ENCODE peak calls at places on chromosomes 1 and 21, in five cellular contexts. One of them, this sample, is unnamed.

GRCh38 chr1:227924838-227925574 is 22.7 kb downstream of the WNT9A start:
- DNase-seq in GM23248: no peak
- DNase-seq in PC-9: no peak
- DNase-seq in HCT116: no peak
- DNase-seq in hepatocyte: no peak
- DNase-seq in this sample: no peak

GRCh38 chr1:8848663-8849386 is 29.7 kb downstream of the ENO1 start:
- DNase-seq in hepatocyte: peak; percentile 96
- DNase-seq in HCT116: peak; percentile 55
- DNase-seq in GM23248: peak; percentile 96
- DNase-seq in PC-9: peak; percentile 57
- DNase-seq in this sample: peak; percentile 82

GRCh38 chr1:110476028-110476765 is 25.2 kb downstream of the PROK1 start:
- DNase-seq in hepatocyte: no peak
- DNase-seq in HCT116: no peak
- DNase-seq in PC-9: no peak
- DNase-seq in GM23248: no peak
- DNase-seq in this sample: no peak

GRCh38 chr21:45054927-45055612 is 19.3 kb upstream of the ADARB1 start:
- DNase-seq in GM23248: no peak
- DNase-seq in PC-9: no peak
- DNase-seq in HCT116: no peak
- DNase-seq in hepatocyte: no peak
- DNase-seq in this sample: peak; percentile 24

GRCh38 chr1:37038079-37038702 is 3.9 kb upstream of the GRIK3 start:
- DNase-seq in PC-9: peak; percentile 57
- DNase-seq in hepatocyte: peak; percentile 52
- DNase-seq in GM23248: peak; percentile 18
- DNase-seq in HCT116: peak; percentile 7
- DNase-seq in this sample: peak; percentile 75

GRCh38 chr1:66388918-66389317 is 145.0 kb upstream of the SGIP1 start:
- DNase-seq in PC-9: no peak
- DNase-seq in hepatocyte: no peak
- DNase-seq in GM23248: no peak
- DNase-seq in HCT116: no peak
- DNase-seq in this sample: no peak

GRCh38 chr1:4395676-4396075 is 258.7 kb upstream of the AJAP1 start:
- DNase-seq in GM23248: no peak
- DNase-seq in PC-9: no peak
- DNase-seq in HCT116: no peak
- DNase-seq in hepatocyte: no peak
- DNase-seq in this sample: no peak

GRCh38 chr1:6016191-6016865 is 24.1 kb upstream of the NPHP4 start:
- DNase-seq in hepatocyte: no peak
- DNase-seq in HCT116: no peak
- DNase-seq in PC-9: no peak
- DNase-seq in GM23248: peak; percentile 39
- DNase-seq in this sample: no peak

GRCh38 chr1:15426492-15427279 is 11.6 kb upstream of the CTRC start:
- DNase-seq in HCT116: no peak
- DNase-seq in hepatocyte: peak; percentile 52
- DNase-seq in PC-9: no peak
- DNase-seq in GM23248: no peak
- DNase-seq in this sample: no peak

GRCh38 chr1:15424981-15425380 is 13.3 kb upstream of the CTRC start:
- DNase-seq in hepatocyte: no peak
- DNase-seq in PC-9: no peak
- DNase-seq in HCT116: no peak
- DNase-seq in GM23248: no peak
- DNase-seq in this sample: no peak

GRCh38 chr1:15425521-15425920 is 12.7 kb upstream of the CTRC start:
- DNase-seq in GM23248: no peak
- DNase-seq in HCT116: no peak
- DNase-seq in PC-9: no peak
- DNase-seq in hepatocyte: no peak
- DNase-seq in this sample: no peak

GRCh38 chr1:15427280-15427666 is 11.0 kb upstream of the CTRC start:
- DNase-seq in GM23248: no peak
- DNase-seq in HCT116: no peak
- DNase-seq in hepatocyte: no peak
- DNase-seq in PC-9: no peak
- DNase-seq in this sample: no peak

DNA sequence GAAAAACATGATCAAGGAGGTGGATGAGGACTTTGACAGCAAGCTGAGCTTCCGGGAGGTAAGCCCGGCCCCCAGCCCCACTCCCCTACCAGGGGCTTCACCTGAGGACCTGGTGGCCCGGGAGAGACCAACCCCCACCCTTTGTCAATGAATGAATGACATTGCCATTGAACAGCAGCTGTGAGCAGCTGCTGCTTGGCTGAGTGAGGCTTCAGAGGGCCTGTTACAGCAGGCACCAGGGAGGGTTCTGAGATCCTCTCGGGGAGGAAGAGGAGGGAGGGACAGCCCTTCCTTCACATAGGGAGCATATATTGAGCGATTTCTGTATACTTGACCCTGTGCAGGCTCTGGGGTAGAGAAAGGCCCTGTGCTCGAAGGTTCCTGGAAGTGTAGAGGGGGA is 12.3 kb upstream of the CTRC start:
- DNase-seq in hepatocyte: no peak
- DNase-seq in PC-9: no peak
- DNase-seq in GM23248: no peak
- DNase-seq in HCT116: no peak
- DNase-seq in this sample: no peak
- H3K9me2 ChIP-seq in hepatocyte: no peaks in the 10 kb centered on the region
- H3K9me2 ChIP-seq in PC-9: no peaks in the 10 kb centered on the region
- H3K9me2 ChIP-seq in GM23248: no peaks in the 10 kb centered on the region
- H3K9me2 ChIP-seq in HCT116: no peaks in the 10 kb centered on the region
- H3K9me2 ChIP-seq in this sample: no peaks in the 10 kb centered on the region

GRCh38 chr1:181607524-181607923 is 124.2 kb downstream of the CACNA1E start:
- DNase-seq in PC-9: no peak
- DNase-seq in hepatocyte: no peak
- DNase-seq in HCT116: no peak
- DNase-seq in GM23248: no peak
- DNase-seq in this sample: no peak
- H3K9me2 ChIP-seq in PC-9: no peaks in the 10 kb centered on the region
- H3K9me2 ChIP-seq in hepatocyte: no peaks in the 10 kb centered on the region
- H3K9me2 ChIP-seq in HCT116: no peaks in the 10 kb centered on the region
- H3K9me2 ChIP-seq in GM23248: no peaks in the 10 kb centered on the region
- H3K9me2 ChIP-seq in this sample: no peaks in the 10 kb centered on the region

DNA sequence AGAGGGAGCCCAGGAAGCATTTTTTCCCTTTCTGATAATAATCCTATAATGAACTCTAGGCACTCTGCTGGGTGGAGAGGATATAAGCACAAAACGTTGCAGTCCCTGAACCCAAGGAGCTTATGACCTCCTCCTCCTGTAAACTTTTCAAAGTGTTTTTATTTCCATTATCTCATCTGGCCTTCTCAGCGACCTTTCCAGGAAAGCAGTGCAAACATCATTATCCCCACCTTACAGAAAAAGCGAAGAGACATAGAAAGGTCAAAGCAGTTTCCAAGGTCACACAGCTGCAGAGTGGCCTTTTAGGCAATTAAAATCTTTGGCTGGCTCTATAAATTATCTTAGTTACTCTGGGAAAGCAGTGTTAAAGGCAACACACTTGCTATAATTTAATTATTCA is 63.8 kb downstream of the OLFML3 start:
- DNase-seq in GM23248: no peak
- DNase-seq in HCT116: no peak
- DNase-seq in PC-9: no peak
- DNase-seq in hepatocyte: no peak
- DNase-seq in this sample: no peak
- H3K9me2 ChIP-seq in GM23248: no peaks in the 10 kb centered on the region
- H3K9me2 ChIP-seq in HCT116: no peaks in the 10 kb centered on the region
- H3K9me2 ChIP-seq in PC-9: no peaks in the 10 kb centered on the region
- H3K9me2 ChIP-seq in hepatocyte: no peaks in the 10 kb centered on the region
- H3K9me2 ChIP-seq in this sample: no peaks in the 10 kb centered on the region

GRCh38 chr1:114043548-114043947 is 64.3 kb downstream of the OLFML3 start:
- DNase-seq in HCT116: no peak
- DNase-seq in hepatocyte: no peak
- DNase-seq in GM23248: no peak
- DNase-seq in PC-9: no peak
- DNase-seq in this sample: no peak
- H3K9me2 ChIP-seq in HCT116: no peaks in the 10 kb centered on the region
- H3K9me2 ChIP-seq in hepatocyte: no peaks in the 10 kb centered on the region
- H3K9me2 ChIP-seq in GM23248: no peaks in the 10 kb centered on the region
- H3K9me2 ChIP-seq in PC-9: no peaks in the 10 kb centered on the region
- H3K9me2 ChIP-seq in this sample: no peaks in the 10 kb centered on the region

This sample was measured in OCI-LY7.